ENCODE peak calls at places on chromosomes 1 and 21, in ten cellular contexts. V is heart right ventricle, J is AG04450, I is GM06990, E is left ventricle myocardium inferior, N is neural crest cell, Q is keratinocyte, G is nephron progenitor cell, P is AG10803, Y is Panc1. S is an unnamed sample.

GRCh38 chr1:198444792-198445191 is 95.7 kb downstream of the ATP6V1G3 start:
- DNase-seq in V (peak; percentile 4), P (peak; percentile 81), E (no peak), I (no peak), Y (no peak), J (peak; percentile 63), N (no peak), Q (no peak), G (no peak), S (no peak)

GRCh38 chr1:198143797-198144196 is 13.0 kb upstream of the NEK7 start:
- DNase-seq in I (no peak), E (no peak), P (no peak), Q (no peak), N (no peak), V (no peak), G (no peak), Y (no peak), J (no peak), S (no peak)

GRCh38 chr1:31127266-31127665 is 61.7 kb upstream of the PUM1 start:
- DNase-seq in I (no peak), G (no peak), N (no peak), Q (no peak), V (no peak), Y (no peak), J (peak; percentile 29), E (no peak), P (peak; percentile 46), S (no peak)

GRCh38 chr1:108009603-108010195 is 44.7 kb upstream of the VAV3 start:
- DNase-seq in V (no peak), G (no peak), E (no peak), J (no peak), Q (no peak), Y (no peak), N (no peak), P (peak; percentile 42), I (no peak), S (no peak)

GRCh38 chr1:149917590-149918144 is at the start of gene SV2A:
- DNase-seq in N (peak; percentile 33), P (peak; percentile 65), Q (no peak), Y (no peak), G (peak; percentile 68), I (peak; percentile 42), V (no peak), E (no peak), J (no peak), S (peak; percentile 63)

GRCh38 chr1:152673016-152673415 is 2.1 kb upstream of the LCE2C start:
- DNase-seq in J (no peak), Y (no peak), E (no peak), V (no peak), N (no peak), I (no peak), Q (no peak), G (no peak), P (no peak), S (no peak)

GRCh38 chr1:205068001-205068400 is 16.3 kb downstream of the TMEM81 start:
- DNase-seq in V (no peak), P (no peak), Q (no peak), I (no peak), N (no peak), G (no peak), E (no peak), Y (no peak), J (no peak), S (no peak)

GRCh38 chr1:86865973-86866637 is 47.8 kb downstream of the SELENOF start:
- DNase-seq in I (peak; percentile 30), Y (no peak), G (no peak), P (no peak), E (no peak), N (no peak), Q (no peak), J (no peak), V (no peak), S (no peak)

GRCh38 chr21:42279888-42280287 is 35.3 kb downstream of the TFF3 start:
- DNase-seq in Y (no peak), I (no peak), Q (no peak), P (no peak), N (no peak), J (no peak), V (no peak), G (no peak), E (no peak), S (no peak)

GRCh38 chr1:77756052-77756754 is 3.4 kb downstream of the USP33 start:
- DNase-seq in P (no peak), I (no peak), V (no peak), E (no peak), G (no peak), Q (no peak), Y (no peak), J (no peak), N (no peak), S (no peak)

GRCh38 chr1:89888480-89889335 is 67.9 kb downstream of the LRRC8D start:
- DNase-seq in J (no peak), E (no peak), I (no peak), G (no peak), V (no peak), Q (no peak), P (no peak), Y (no peak), N (no peak), S (no peak)

GRCh38 chr21:44793269-44794030 is 8.2 kb downstream of the UBE2G2 start:
- DNase-seq in J (no peak), P (peak; percentile 52), I (peak; percentile 42), E (peak; percentile 35), Q (no peak), N (peak; percentile 48), G (peak; percentile 65), Y (no peak), V (peak; percentile 45), S (peak; percentile 81)
- TF ChIP-seq CTCF in J (peak; percentile 76), P (peak; percentile 73), I (peak; percentile 79), E (peak; percentile 89), Q (peak; percentile 71), N (peak; percentile 90), G (peak; percentile 83), Y (peak; percentile 82), V (peak; percentile 72), S (peak; percentile 64)

DNA sequence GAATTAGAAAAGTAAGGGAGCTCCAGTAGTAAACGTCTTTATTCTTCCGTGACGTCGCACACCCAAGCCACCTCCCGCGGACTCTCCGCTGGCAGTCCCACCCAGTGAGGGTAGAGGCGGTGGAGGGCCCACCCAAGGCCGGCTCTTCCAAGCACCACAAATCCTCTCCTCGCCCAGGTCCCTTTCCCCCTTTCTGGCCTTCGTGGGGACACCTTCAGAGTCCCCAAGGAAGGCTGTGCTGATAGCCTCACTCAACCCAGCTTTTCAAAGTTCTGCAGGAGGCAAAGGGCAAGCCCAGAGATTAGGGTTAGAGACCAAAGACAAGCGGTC is 349 bp upstream of the GPN2 start:
- DNase-seq in Q (no peak), I (no peak), Y (no peak), E (no peak), P (no peak), G (no peak), N (no peak), V (no peak), J (no peak), S (no peak)
- TF ChIP-seq CTCF in Q (no peak), I (no peak), Y (no peak), E (no peak), P (no peak), G (no peak), N (no peak), V (no peak), J (no peak), S (no peak)

DNA sequence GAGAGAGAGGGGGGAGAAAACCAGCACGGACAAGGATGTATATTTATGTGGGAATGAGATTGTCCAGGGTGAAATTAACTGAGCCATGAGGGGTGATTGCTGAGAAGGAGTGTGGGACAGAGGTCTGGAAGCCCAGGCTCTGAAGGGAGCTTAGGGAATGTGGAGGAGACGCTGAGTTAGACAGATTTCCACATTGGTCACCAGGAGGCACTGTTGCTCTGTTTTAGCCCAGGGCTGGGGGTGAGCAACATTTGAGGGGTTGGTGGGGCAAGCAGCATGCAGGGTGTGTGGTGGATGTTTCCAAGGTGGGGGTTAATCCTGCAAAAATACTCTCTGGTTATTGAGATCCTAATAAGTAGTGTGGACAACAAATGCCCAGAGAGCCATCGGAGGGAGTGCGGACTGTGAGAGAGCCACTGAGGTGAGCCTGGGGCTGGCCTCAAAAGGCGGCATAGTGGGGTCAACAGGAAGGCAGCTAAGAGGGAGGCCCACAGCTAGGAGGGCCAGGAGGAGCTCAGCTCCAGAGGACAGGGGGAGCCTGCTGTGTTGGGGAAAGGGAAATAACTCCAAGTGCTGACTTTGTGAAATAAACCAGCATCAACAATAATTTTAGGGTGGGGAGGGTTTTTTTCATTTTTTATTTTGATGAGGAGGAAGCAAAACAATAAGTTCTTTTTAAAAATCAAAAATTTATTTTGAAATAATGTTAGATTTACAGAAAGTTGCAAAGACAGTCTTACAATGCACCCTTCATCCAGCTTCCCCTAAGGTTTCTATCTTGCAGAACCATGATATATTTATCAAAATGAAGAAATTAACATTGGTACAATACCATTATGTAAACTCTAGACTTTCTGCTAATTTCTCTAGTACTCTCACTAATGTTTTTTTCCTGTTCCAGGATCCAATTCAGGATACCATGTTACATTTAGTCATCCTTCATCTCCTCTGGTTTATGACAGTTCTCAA is 82.8 kb upstream of the CD34 start:
- DNase-seq in E (no peak), I (no peak), P (no peak), J (no peak), V (no peak), Y (no peak), G (peak; percentile 16), Q (no peak), N (no peak), S (no peak)
- TF ChIP-seq CTCF in E (no peak), I (peak; percentile 38), P (peak; percentile 46), J (peak; percentile 40), V (no peak), Y (peak; percentile 40), G (peak; percentile 32), Q (peak; percentile 51), N (peak; percentile 46), S (peak; percentile 27)

GRCh38 chr1:44674113-44675000 is at the start of the genes ARMH1 and TMEM53:
- DNase-seq in N (peak; percentile 96), G (peak; percentile 97), Y (peak; percentile 94), V (peak; percentile 99), Q (peak; percentile 90), P (peak; percentile 99), E (peak; percentile 99), I (peak; percentile 99), J (peak; percentile 97), S (peak; percentile 96)
- TF ChIP-seq CTCF in N (no peak), G (no peak), Y (no peak), V (no peak), Q (no peak), P (peak; percentile 21), E (no peak), I (peak; percentile 19), J (no peak), S (no peak)